ENCODE peak calls at places on chromosomes 6 and 20, in seven cellular contexts. One of them, this sample, is unnamed.

GRCh38 chr20:62628691-62629090 is 13.6 kb upstream of the SLCO4A1 start:
- DNase-seq in MM.1S: no peak
- DNase-seq in endothelial cell of umbilical vein: no peak
- DNase-seq in glutamatergic neuron: no peak
- DNase-seq in mammary epithelial cell: no peak
- DNase-seq in cardiac muscle cell: no peak
- DNase-seq in OCI-LY7: no peak
- DNase-seq in this sample: no peak

GRCh38 chr6:88492824-88493223 is 326.7 kb upstream of the CNR1 start:
- DNase-seq in MM.1S: peak
- DNase-seq in endothelial cell of umbilical vein: peak
- DNase-seq in glutamatergic neuron: no peak
- DNase-seq in mammary epithelial cell: no peak
- DNase-seq in cardiac muscle cell: peak
- DNase-seq in OCI-LY7: peak
- DNase-seq in this sample: peak

GRCh38 chr20:47141941-47142781 is 214.3 kb downstream of the ZMYND8 start:
- DNase-seq in MM.1S: no peak
- DNase-seq in endothelial cell of umbilical vein: no peak
- DNase-seq in glutamatergic neuron: no peak
- DNase-seq in mammary epithelial cell: peak
- DNase-seq in cardiac muscle cell: peak
- DNase-seq in OCI-LY7: no peak
- DNase-seq in this sample: no peak

GRCh38 chr20:37319120-37319717 is 26.7 kb upstream of the SRC start:
- DNase-seq in MM.1S: no peak
- DNase-seq in endothelial cell of umbilical vein: no peak
- DNase-seq in glutamatergic neuron: no peak
- DNase-seq in mammary epithelial cell: no peak
- DNase-seq in cardiac muscle cell: no peak
- DNase-seq in OCI-LY7: no peak
- DNase-seq in this sample: no peak

GRCh38 chr6:89411269-89412070 is 603 bp downstream of the RRAGD start:
- DNase-seq in MM.1S: peak
- DNase-seq in endothelial cell of umbilical vein: no peak
- DNase-seq in glutamatergic neuron: peak
- DNase-seq in mammary epithelial cell: peak
- DNase-seq in cardiac muscle cell: peak
- DNase-seq in OCI-LY7: peak
- DNase-seq in this sample: peak

GRCh38 chr20:47351643-47352331 is 4.7 kb downstream of the ZMYND8 start:
- DNase-seq in MM.1S: peak
- DNase-seq in endothelial cell of umbilical vein: peak
- DNase-seq in glutamatergic neuron: no peak
- DNase-seq in mammary epithelial cell: peak
- DNase-seq in cardiac muscle cell: no peak
- DNase-seq in OCI-LY7: peak
- DNase-seq in this sample: no peak

GRCh38 chr6:115870464-115870863 is 190.2 kb downstream of the FRK start:
- DNase-seq in MM.1S: no peak
- DNase-seq in endothelial cell of umbilical vein: no peak
- DNase-seq in glutamatergic neuron: no peak
- DNase-seq in mammary epithelial cell: no peak
- DNase-seq in cardiac muscle cell: no peak
- DNase-seq in OCI-LY7: no peak
- DNase-seq in this sample: no peak

GRCh38 chr20:49980140-49981008 is 2.4 kb upstream of the SNAI1 start:
- DNase-seq in MM.1S: no peak
- DNase-seq in endothelial cell of umbilical vein: no peak
- DNase-seq in glutamatergic neuron: no peak
- DNase-seq in mammary epithelial cell: no peak
- DNase-seq in cardiac muscle cell: no peak
- DNase-seq in OCI-LY7: no peak
- DNase-seq in this sample: no peak

GRCh38 chr20:54214566-54214965 is 6.7 kb downstream of the PFDN4 start:
- DNase-seq in MM.1S: no peak
- DNase-seq in endothelial cell of umbilical vein: no peak
- DNase-seq in glutamatergic neuron: no peak
- DNase-seq in mammary epithelial cell: no peak
- DNase-seq in cardiac muscle cell: no peak
- DNase-seq in OCI-LY7: no peak
- DNase-seq in this sample: peak

GRCh38 chr6:47153066-47153755 is 111.1 kb upstream of the ADGRF1 start:
- DNase-seq in MM.1S: no peak
- DNase-seq in endothelial cell of umbilical vein: no peak
- DNase-seq in glutamatergic neuron: no peak
- DNase-seq in mammary epithelial cell: no peak
- DNase-seq in cardiac muscle cell: peak
- DNase-seq in OCI-LY7: no peak
- DNase-seq in this sample: no peak

GRCh38 chr20:44526129-44526528 is 4.3 kb upstream of the SERINC3 start:
- DNase-seq in MM.1S: no peak
- DNase-seq in endothelial cell of umbilical vein: peak
- DNase-seq in glutamatergic neuron: no peak
- DNase-seq in mammary epithelial cell: peak
- DNase-seq in cardiac muscle cell: peak
- DNase-seq in OCI-LY7: no peak
- DNase-seq in this sample: no peak

GRCh38 chr6:21680611-21681010 is 87.1 kb downstream of the SOX4 start:
- DNase-seq in MM.1S: no peak
- DNase-seq in endothelial cell of umbilical vein: no peak
- DNase-seq in glutamatergic neuron: no peak
- DNase-seq in mammary epithelial cell: no peak
- DNase-seq in cardiac muscle cell: no peak
- DNase-seq in OCI-LY7: no peak
- DNase-seq in this sample: no peak

GRCh38 chr6:10838794-10839333 is 525 bp upstream of the MAK start:
- DNase-seq in MM.1S: no peak
- DNase-seq in endothelial cell of umbilical vein: no peak
- DNase-seq in glutamatergic neuron: no peak
- DNase-seq in mammary epithelial cell: no peak
- DNase-seq in cardiac muscle cell: no peak
- DNase-seq in OCI-LY7: peak
- DNase-seq in this sample: no peak

GRCh38 chr20:37202267-37202943 is 23.1 kb upstream of the MROH8 start:
- DNase-seq in MM.1S: no peak
- DNase-seq in endothelial cell of umbilical vein: peak
- DNase-seq in glutamatergic neuron: peak
- DNase-seq in mammary epithelial cell: peak
- DNase-seq in cardiac muscle cell: peak
- DNase-seq in OCI-LY7: peak
- DNase-seq in this sample: peak

GRCh38 chr6:155188707-155189496 is 74.9 kb upstream of the CLDN20 start:
- DNase-seq in MM.1S: no peak
- DNase-seq in endothelial cell of umbilical vein: peak
- DNase-seq in glutamatergic neuron: no peak
- DNase-seq in mammary epithelial cell: peak
- DNase-seq in cardiac muscle cell: peak
- DNase-seq in OCI-LY7: no peak
- DNase-seq in this sample: no peak

GRCh38 chr6:163841733-163842132 is 427.2 kb downstream of the QKI start:
- DNase-seq in MM.1S: no peak
- DNase-seq in endothelial cell of umbilical vein: no peak
- DNase-seq in glutamatergic neuron: no peak
- DNase-seq in mammary epithelial cell: no peak
- DNase-seq in cardiac muscle cell: no peak
- DNase-seq in OCI-LY7: no peak
- DNase-seq in this sample: peak

GRCh38 chr20:52031574-52032303 is 159.8 kb downstream of the ZFP64 start:
- DNase-seq in MM.1S: no peak
- DNase-seq in endothelial cell of umbilical vein: peak
- DNase-seq in glutamatergic neuron: no peak
- DNase-seq in mammary epithelial cell: no peak
- DNase-seq in cardiac muscle cell: peak
- DNase-seq in OCI-LY7: no peak
- DNase-seq in this sample: no peak

GRCh38 chr6:8879334-8879733 is 444.0 kb upstream of the SLC35B3 start:
- DNase-seq in MM.1S: no peak
- DNase-seq in endothelial cell of umbilical vein: no peak
- DNase-seq in glutamatergic neuron: no peak
- DNase-seq in mammary epithelial cell: no peak
- DNase-seq in cardiac muscle cell: no peak
- DNase-seq in OCI-LY7: no peak
- DNase-seq in this sample: no peak

GRCh38 chr6:16320533-16321340 is 82.3 kb downstream of the GMPR start:
- DNase-seq in MM.1S: no peak
- DNase-seq in endothelial cell of umbilical vein: peak
- DNase-seq in glutamatergic neuron: peak
- DNase-seq in mammary epithelial cell: no peak
- DNase-seq in cardiac muscle cell: peak
- DNase-seq in OCI-LY7: no peak
- DNase-seq in this sample: peak

GRCh38 chr20:46720019-46720418 is 10.6 kb downstream of the SLC2A10 start:
- DNase-seq in MM.1S: no peak
- DNase-seq in endothelial cell of umbilical vein: no peak
- DNase-seq in glutamatergic neuron: no peak
- DNase-seq in mammary epithelial cell: no peak
- DNase-seq in cardiac muscle cell: no peak
- DNase-seq in OCI-LY7: no peak
- DNase-seq in this sample: no peak

GRCh38 chr6:136148051-136148450 is 102.1 kb downstream of the MTFR2 start:
- DNase-seq in MM.1S: no peak
- DNase-seq in endothelial cell of umbilical vein: no peak
- DNase-seq in glutamatergic neuron: no peak
- DNase-seq in mammary epithelial cell: no peak
- DNase-seq in cardiac muscle cell: no peak
- DNase-seq in OCI-LY7: no peak
- DNase-seq in this sample: no peak

GRCh38 chr6:6008648-6009421 is 2.1 kb upstream of the NRN1 start:
- DNase-seq in MM.1S: peak
- DNase-seq in endothelial cell of umbilical vein: peak
- DNase-seq in glutamatergic neuron: peak
- DNase-seq in mammary epithelial cell: peak
- DNase-seq in cardiac muscle cell: peak
- DNase-seq in OCI-LY7: peak
- DNase-seq in this sample: peak

GRCh38 chr6:52697903-52698302 is 27.0 kb downstream of the TMEM14A start:
- DNase-seq in MM.1S: no peak
- DNase-seq in endothelial cell of umbilical vein: peak
- DNase-seq in glutamatergic neuron: no peak
- DNase-seq in mammary epithelial cell: peak
- DNase-seq in cardiac muscle cell: peak
- DNase-seq in OCI-LY7: no peak
- DNase-seq in this sample: peak

GRCh38 chr20:4740774-4741431 is 19.2 kb downstream of the PRND start:
- DNase-seq in MM.1S: peak
- DNase-seq in endothelial cell of umbilical vein: peak
- DNase-seq in glutamatergic neuron: peak
- DNase-seq in mammary epithelial cell: no peak
- DNase-seq in cardiac muscle cell: peak
- DNase-seq in OCI-LY7: peak
- DNase-seq in this sample: peak

GRCh38 chr6:43328528-43328927 is 19.9 kb upstream of the CRIP3 start:
- DNase-seq in MM.1S: no peak
- DNase-seq in endothelial cell of umbilical vein: no peak
- DNase-seq in glutamatergic neuron: no peak
- DNase-seq in mammary epithelial cell: peak
- DNase-seq in cardiac muscle cell: no peak
- DNase-seq in OCI-LY7: no peak
- DNase-seq in this sample: no peak

GRCh38 chr6:3447005-3447404 is 9.8 kb downstream of the SLC22A23 start:
- DNase-seq in MM.1S: no peak
- DNase-seq in endothelial cell of umbilical vein: no peak
- DNase-seq in glutamatergic neuron: no peak
- DNase-seq in mammary epithelial cell: no peak
- DNase-seq in cardiac muscle cell: no peak
- DNase-seq in OCI-LY7: no peak
- DNase-seq in this sample: no peak

GRCh38 chr20:14972690-14973089 is 635.3 kb upstream of the FLRT3 start:
- DNase-seq in MM.1S: no peak
- DNase-seq in endothelial cell of umbilical vein: no peak
- DNase-seq in glutamatergic neuron: no peak
- DNase-seq in mammary epithelial cell: no peak
- DNase-seq in cardiac muscle cell: no peak
- DNase-seq in OCI-LY7: no peak
- DNase-seq in this sample: no peak

GRCh38 chr6:89980353-89980752 is 86.1 kb downstream of the GJA10 start:
- DNase-seq in MM.1S: peak
- DNase-seq in endothelial cell of umbilical vein: no peak
- DNase-seq in glutamatergic neuron: no peak
- DNase-seq in mammary epithelial cell: no peak
- DNase-seq in cardiac muscle cell: no peak
- DNase-seq in OCI-LY7: no peak
- DNase-seq in this sample: no peak

GRCh38 chr20:34268851-34269668 is 27.8 kb downstream of the ASIP start:
- DNase-seq in MM.1S: peak
- DNase-seq in endothelial cell of umbilical vein: peak
- DNase-seq in glutamatergic neuron: peak
- DNase-seq in mammary epithelial cell: no peak
- DNase-seq in cardiac muscle cell: peak
- DNase-seq in OCI-LY7: no peak
- DNase-seq in this sample: no peak

GRCh38 chr6:21749754-21750153 is 156.2 kb downstream of the SOX4 start:
- DNase-seq in MM.1S: no peak
- DNase-seq in endothelial cell of umbilical vein: no peak
- DNase-seq in glutamatergic neuron: no peak
- DNase-seq in mammary epithelial cell: no peak
- DNase-seq in cardiac muscle cell: no peak
- DNase-seq in OCI-LY7: no peak
- DNase-seq in this sample: no peak

GRCh38 chr20:34461779-34462087 is 54.5 kb upstream of the DYNLRB1 start:
- DNase-seq in MM.1S: no peak
- DNase-seq in endothelial cell of umbilical vein: no peak
- DNase-seq in glutamatergic neuron: no peak
- DNase-seq in mammary epithelial cell: no peak
- DNase-seq in cardiac muscle cell: no peak
- DNase-seq in OCI-LY7: no peak
- DNase-seq in this sample: no peak

GRCh38 chr6:156396068-156396771 is 381.0 kb upstream of the ARID1B start:
- DNase-seq in MM.1S: peak
- DNase-seq in endothelial cell of umbilical vein: no peak
- DNase-seq in glutamatergic neuron: no peak
- DNase-seq in mammary epithelial cell: no peak
- DNase-seq in cardiac muscle cell: no peak
- DNase-seq in OCI-LY7: peak
- DNase-seq in this sample: peak

GRCh38 chr20:36854343-36855240 is 21.3 kb upstream of the TLDC2 start:
- DNase-seq in MM.1S: no peak
- DNase-seq in endothelial cell of umbilical vein: no peak
- DNase-seq in glutamatergic neuron: no peak
- DNase-seq in mammary epithelial cell: no peak
- DNase-seq in cardiac muscle cell: no peak
- DNase-seq in OCI-LY7: no peak
- DNase-seq in this sample: no peak

GRCh38 chr6:149082320-149082719 is 235.2 kb upstream of the TAB2 start:
- DNase-seq in MM.1S: peak
- DNase-seq in endothelial cell of umbilical vein: peak
- DNase-seq in glutamatergic neuron: peak
- DNase-seq in mammary epithelial cell: peak
- DNase-seq in cardiac muscle cell: peak
- DNase-seq in OCI-LY7: peak
- DNase-seq in this sample: peak

GRCh38 chr6:130945401-130945919 is 117.6 kb downstream of the EPB41L2 start:
- DNase-seq in MM.1S: no peak
- DNase-seq in endothelial cell of umbilical vein: peak
- DNase-seq in glutamatergic neuron: no peak
- DNase-seq in mammary epithelial cell: peak
- DNase-seq in cardiac muscle cell: peak
- DNase-seq in OCI-LY7: no peak
- DNase-seq in this sample: no peak

GRCh38 chr20:37071481-37071911 is 24.3 kb downstream of the RBL1 start:
- DNase-seq in MM.1S: peak
- DNase-seq in endothelial cell of umbilical vein: no peak
- DNase-seq in glutamatergic neuron: no peak
- DNase-seq in mammary epithelial cell: peak
- DNase-seq in cardiac muscle cell: peak
- DNase-seq in OCI-LY7: no peak
- DNase-seq in this sample: no peak

GRCh38 chr6:106213660-106214276 is 111.8 kb downstream of the ATG5 start:
- DNase-seq in MM.1S: no peak
- DNase-seq in endothelial cell of umbilical vein: no peak
- DNase-seq in glutamatergic neuron: no peak
- DNase-seq in mammary epithelial cell: no peak
- DNase-seq in cardiac muscle cell: no peak
- DNase-seq in OCI-LY7: no peak
- DNase-seq in this sample: no peak

GRCh38 chr6:96940322-96940721 is 15.8 kb downstream of the KLHL32 start:
- DNase-seq in MM.1S: no peak
- DNase-seq in endothelial cell of umbilical vein: no peak
- DNase-seq in glutamatergic neuron: no peak
- DNase-seq in mammary epithelial cell: no peak
- DNase-seq in cardiac muscle cell: no peak
- DNase-seq in OCI-LY7: no peak
- DNase-seq in this sample: no peak

This sample was measured in SJCRH30.